ENCODE peak calls at places on chromosomes 7 and 10, in ten cellular contexts. Y is suprapubic skin, O is heart left ventricle, U is breast epithelium, N is IMR-90, Z is HCT116, H is uterus, R is esophagus muscularis mucosa, M is prostate gland, W is K562. Q is an unnamed sample.

GRCh38 chr10:102335184-102335583 is 60.3 kb upstream of the NFKB2 start:
- DNase-seq in Z (no peak), M (peak), Y (no peak), N (peak), U (no peak), R (peak), O (peak), W (no peak), H (peak), Q (no peak)

GRCh38 chr10:103765981-103766380 is 89.4 kb downstream of the SH3PXD2A start:
- DNase-seq in O (peak), Y (no peak), N (peak), Z (no peak), H (no peak), W (no peak), U (no peak), M (no peak), R (no peak), Q (peak)

GRCh38 chr7:117872565-117873055 is 631 bp downstream of the CTTNBP2 start:
- DNase-seq in Y (no peak), H (peak), W (no peak), Z (peak), M (peak), R (no peak), U (no peak), N (no peak), O (peak), Q (no peak)

GRCh38 chr7:28338041-28338440 is 74.3 kb upstream of the CREB5 start:
- DNase-seq in Y (no peak), H (no peak), Z (no peak), O (no peak), N (no peak), R (no peak), W (no peak), U (no peak), M (no peak), Q (no peak)

GRCh38 chr10:19816420-19817250 is at the start of gene PLXDC2:
- DNase-seq in N (peak), U (peak), H (peak), Y (peak), O (peak), Z (no peak), R (peak), W (no peak), M (peak), Q (peak)

GRCh38 chr7:122532406-122533269 is 166.3 kb downstream of the RNF133 start:
- DNase-seq in Y (no peak), M (no peak), W (peak), R (no peak), N (peak), U (no peak), O (no peak), H (no peak), Z (peak), Q (no peak)

GRCh38 chr10:126129026-126129425 is 232.7 kb downstream of the FANK1 start:
- DNase-seq in H (no peak), Z (no peak), R (peak), M (no peak), U (no peak), O (no peak), W (no peak), N (no peak), Y (no peak), Q (no peak)

GRCh38 chr7:87810130-87810529 is 66.0 kb downstream of the SLC25A40 start:
- DNase-seq in O (no peak), N (no peak), Y (no peak), U (no peak), M (no peak), R (no peak), W (no peak), Z (no peak), H (no peak), Q (no peak)

GRCh38 chr7:351256-351655 is 61.3 kb downstream of the FOXL3 start:
- DNase-seq in O (no peak), H (no peak), W (no peak), R (no peak), N (no peak), M (no peak), Z (no peak), U (no peak), Y (no peak), Q (no peak)

GRCh38 chr7:8154290-8154689 is 107.7 kb downstream of the ICA1 start:
- DNase-seq in Z (no peak), W (no peak), R (no peak), O (no peak), U (no peak), H (no peak), N (no peak), M (no peak), Y (no peak), Q (no peak)

GRCh38 chr7:34131371-34131770 is 226.0 kb downstream of the BMPER start:
- DNase-seq in O (no peak), Z (no peak), R (no peak), H (no peak), N (no peak), W (no peak), M (no peak), Y (no peak), U (no peak), Q (no peak)

GRCh38 chr10:47349941-47350371 is 1.8 kb downstream of the RBP3 start:
- DNase-seq in R (no peak), O (no peak), M (no peak), N (no peak), U (no peak), Y (no peak), Z (no peak), W (no peak), H (no peak), Q (no peak)

GRCh38 chr10:4194231-4194630 is 409.2 kb upstream of the KLF6 start:
- DNase-seq in R (no peak), Y (no peak), M (no peak), U (no peak), O (no peak), Z (no peak), H (no peak), W (no peak), N (peak), Q (no peak)

GRCh38 chr7:157194948-157195347 is 56.2 kb downstream of the UBE3C start:
- DNase-seq in N (no peak), H (no peak), Y (no peak), M (no peak), W (no peak), U (no peak), R (no peak), O (no peak), Z (peak), Q (no peak)

GRCh38 chr7:148772297-148773089 is 73.8 kb downstream of the CUL1 start:
- DNase-seq in H (no peak), O (no peak), W (no peak), M (no peak), N (peak), R (no peak), Z (peak), U (no peak), Y (no peak), Q (no peak)

GRCh38 chr10:6221971-6222751 is 19.4 kb downstream of the PFKFB3 start:
- DNase-seq in Y (no peak), N (peak), U (no peak), R (no peak), O (no peak), W (no peak), M (no peak), Z (no peak), H (no peak), Q (no peak)

GRCh38 chr7:55438765-55439525 is 73.8 kb downstream of the LANCL2 start:
- DNase-seq in W (no peak), H (no peak), R (no peak), Y (no peak), Z (no peak), M (peak), U (no peak), O (peak), N (peak), Q (no peak)

GRCh38 chr7:152870106-152870693 is 110.6 kb downstream of the ACTR3B start:
- DNase-seq in W (no peak), U (no peak), M (no peak), H (no peak), Y (no peak), O (no peak), Z (no peak), R (no peak), N (no peak), Q (no peak)

GRCh38 chr10:45454262-45454661 is 80.2 kb downstream of the ALOX5 start:
- DNase-seq in N (no peak), U (no peak), Y (no peak), H (no peak), W (no peak), R (peak), O (no peak), M (no peak), Z (no peak), Q (no peak)
- TF ChIP-seq POLR2A in N (no peak), U (no peak), Y (no peak), H (no peak), W (no peak), R (no peak), O (no peak), M (no peak), Z (no peak), Q (no peak)

DNA sequence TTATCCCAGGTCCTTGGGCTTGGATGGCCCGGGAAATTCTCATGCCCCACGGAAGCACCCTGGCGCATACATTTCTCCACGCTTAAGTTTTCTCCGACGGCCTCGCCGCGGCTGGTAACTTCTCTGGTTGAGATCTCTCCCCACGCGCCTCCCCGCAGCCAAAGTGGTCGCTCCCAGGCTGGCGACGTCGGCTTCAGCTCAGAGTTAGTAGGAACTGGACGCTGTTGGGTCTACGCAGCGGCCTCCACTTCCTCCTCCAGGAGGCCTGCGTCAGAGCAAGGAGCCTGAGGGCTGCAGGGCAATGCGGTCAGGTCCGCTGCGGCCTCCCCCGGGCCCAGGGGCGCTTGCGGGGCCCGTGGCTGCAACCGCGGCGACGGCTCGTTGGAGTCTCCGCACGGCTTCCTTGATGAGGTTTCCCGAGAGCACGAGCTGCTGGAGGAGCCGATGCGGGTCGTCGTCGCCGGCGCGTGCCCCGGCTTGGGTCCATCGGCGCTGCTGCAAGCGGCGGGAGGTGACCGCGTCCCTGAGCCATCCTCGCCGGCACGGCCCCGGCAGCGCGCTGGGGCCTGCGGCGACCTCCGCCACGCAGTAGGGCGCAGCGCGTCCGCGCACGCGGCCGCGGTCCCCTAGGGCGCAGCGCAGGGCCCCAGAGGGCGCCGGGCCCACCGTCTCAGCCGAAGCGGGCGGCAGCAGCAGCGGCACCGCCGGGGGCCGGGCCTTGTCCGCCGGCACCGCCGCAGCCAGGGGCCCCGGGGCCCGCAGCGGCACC is 744 bp downstream of the FRAT2 start:
- DNase-seq in R (no peak), M (no peak), N (peak), U (no peak), Y (peak), H (no peak), O (peak), Z (no peak), W (peak), Q (peak)
- TF ChIP-seq POLR2A in R (no peak), M (no peak), N (no peak), U (no peak), Y (no peak), H (no peak), O (no peak), Z (no peak), W (no peak), Q (no peak)

GRCh38 chr7:1458676-1459511 is at the start of gene MICALL2:
- DNase-seq in N (peak), O (peak), Y (no peak), M (peak), U (peak), H (peak), W (peak), R (no peak), Z (peak), Q (peak)
- TF ChIP-seq POLR2A in N (peak), O (peak), Y (peak), M (peak), U (no peak), H (peak), W (peak), R (peak), Z (peak), Q (peak)

DNA sequence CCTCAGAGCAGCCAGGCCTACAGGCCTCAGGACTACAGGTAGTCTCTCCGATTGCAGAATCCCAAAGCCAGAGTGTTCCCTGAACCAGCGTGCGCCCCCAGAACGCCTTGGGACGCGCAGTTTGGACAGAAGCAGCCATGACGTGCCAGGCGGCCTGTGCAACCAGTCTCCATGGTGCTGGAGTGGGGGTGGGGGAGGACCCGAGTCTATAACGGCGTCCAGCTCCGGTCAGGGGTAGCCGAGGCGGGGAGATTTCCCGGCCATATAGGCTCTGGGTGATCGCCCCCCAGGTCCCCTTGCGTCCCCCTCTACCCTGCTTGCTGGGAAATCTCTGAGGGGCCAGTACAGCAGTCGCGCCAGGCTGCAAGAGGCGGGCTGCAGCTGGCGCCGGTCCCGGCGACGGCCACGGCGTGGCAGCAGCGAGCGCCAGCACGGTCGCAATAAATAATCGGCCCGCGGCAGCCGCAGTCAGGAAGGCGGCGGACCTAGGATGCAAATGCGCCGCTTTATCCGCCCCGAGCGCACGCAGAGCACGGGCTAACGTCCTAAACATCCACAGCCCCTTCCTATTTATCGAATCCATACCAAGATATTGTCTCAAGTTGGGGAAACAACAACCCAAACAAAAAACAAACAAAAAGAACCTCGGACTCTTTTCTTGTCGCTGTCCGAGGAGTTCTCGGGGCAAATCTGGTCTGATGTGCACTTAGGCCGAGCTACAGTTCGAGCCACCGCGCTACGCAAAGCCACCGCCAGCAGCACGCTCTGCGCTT is 1.6 kb downstream of the HOXA3 start:
- DNase-seq in U (peak), N (peak), H (peak), Y (peak), O (peak), M (peak), W (peak), R (no peak), Z (no peak), Q (peak)
- TF ChIP-seq POLR2A in U (peak), N (peak), H (peak), Y (peak), O (no peak), M (peak), W (no peak), R (no peak), Z (peak), Q (no peak)

GRCh38 chr7:94907420-94908203 is at the start of gene PPP1R9A:
- DNase-seq in W (no peak), Z (peak), M (peak), O (peak), U (no peak), H (peak), Y (no peak), N (no peak), R (no peak), Q (peak)

GRCh38 chr7:94909023-94909466 is 1.7 kb downstream of the PPP1R9A start:
- DNase-seq in R (no peak), Z (no peak), U (no peak), H (no peak), W (no peak), O (no peak), Y (no peak), N (no peak), M (no peak), Q (no peak)

GRCh38 chr7:94907026-94907419 is 371 bp upstream of the PPP1R9A start:
- DNase-seq in O (no peak), R (no peak), Y (no peak), N (no peak), M (no peak), H (no peak), Z (peak), U (no peak), W (no peak), Q (no peak)

GRCh38 chr7:94906035-94906796 is 1.2 kb upstream of the PPP1R9A start:
- DNase-seq in U (no peak), Y (no peak), M (no peak), Z (no peak), W (no peak), H (no peak), O (no peak), R (no peak), N (no peak), Q (no peak)

GRCh38 chr7:94908204-94909022 is 1.0 kb downstream of the PPP1R9A start:
- DNase-seq in Z (peak), N (no peak), W (no peak), M (peak), Y (no peak), R (no peak), O (peak), U (peak), H (peak), Q (no peak)
- TF ChIP-seq POLR2A in Z (no peak), N (no peak), W (no peak), M (no peak), Y (no peak), R (no peak), O (no peak), U (no peak), H (no peak), Q (no peak)